ENCODE peak calls at places on chromosomes 4 and X, in nine cellular contexts. L is neural crest cell, S is GM10248, D is Caco-2, Y is mesothelial cell of epicardium, H is Panc1, T is lower leg skin, X is fibroblast of the aortic adventitia, A is AG09309. V is an unnamed sample.
A peak's percentile ranks its signal among the peaks of the same experiment; 100 is the strongest.

GRCh38 chr4:67687639-67688038 is 13.3 kb downstream of the UBA6 start:
- DNase-seq in L (no peak), S (no peak), D (no peak), Y (no peak), H (no peak), T (no peak), X (peak; percentile 35), A (peak; percentile 28), V (no peak)

GRCh38 chr4:70842761-70843435 is 3.2 kb upstream of the GRSF1 start:
- DNase-seq in L (no peak), S (peak; percentile 37), D (no peak), Y (no peak), H (no peak), T (no peak), X (no peak), A (no peak), V (no peak)

GRCh38 chrX:118630843-118631242 is 96.6 kb upstream of the IL13RA1 start:
- DNase-seq in L (no peak), S (no peak), D (no peak), Y (no peak), H (no peak), T (no peak), X (no peak), A (no peak), V (no peak)

GRCh38 chr4:178205826-178206225 is 763.6 kb upstream of the AGA start:
- DNase-seq in L (no peak), S (no peak), D (no peak), Y (no peak), H (no peak), T (no peak), X (no peak), A (no peak), V (no peak)

GRCh38 chr4:173332963-173333657 is 1.0 kb downstream of the HMGB2 start:
- DNase-seq in L (no peak), S (no peak), D (peak; percentile 12), Y (no peak), H (no peak), T (no peak), X (no peak), A (no peak), V (no peak)

GRCh38 chrX:10198254-10198653 is 41.5 kb downstream of the CLCN4 start:
- DNase-seq in L (no peak), S (no peak), D (no peak), Y (no peak), H (no peak), T (no peak), X (no peak), A (peak; percentile 35), V (no peak)

GRCh38 chr4:153465583-153465921 is 608 bp upstream of the TMEM131L start:
- DNase-seq in L (peak; percentile 44), S (peak; percentile 37), D (peak; percentile 64), Y (peak; percentile 48), H (no peak), T (peak; percentile 31), X (peak; percentile 58), A (no peak), V (no peak)

GRCh38 chr4:98599617-98600016 is 58.8 kb downstream of the TSPAN5 start:
- DNase-seq in L (no peak), S (no peak), D (no peak), Y (no peak), H (no peak), T (no peak), X (no peak), A (no peak), V (no peak)

GRCh38 chrX:15143050-15143824 is 126.6 kb downstream of the ASB9 start:
- DNase-seq in L (peak; percentile 35), S (peak; percentile 32), D (peak; percentile 58), Y (peak; percentile 42), H (no peak), T (peak; percentile 16), X (peak; percentile 50), A (no peak), V (peak; percentile 34)

GRCh38 chr4:141660880-141661279 is 24.5 kb downstream of the IL15 start:
- DNase-seq in L (no peak), S (no peak), D (no peak), Y (no peak), H (no peak), T (no peak), X (no peak), A (no peak), V (no peak)

GRCh38 chrX:7815166-7815565 is 27.8 kb upstream of the VCX start:
- DNase-seq in L (no peak), S (no peak), D (no peak), Y (no peak), H (no peak), T (no peak), X (no peak), A (no peak), V (no peak)

GRCh38 chrX:38987135-38987780 is 186.0 kb downstream of the MID1IP1 start:
- DNase-seq in L (no peak), S (no peak), D (no peak), Y (no peak), H (no peak), T (no peak), X (no peak), A (no peak), V (no peak)

GRCh38 chr4:85610450-85610849 is 135.5 kb downstream of the ARHGAP24 start:
- DNase-seq in L (no peak), S (peak; percentile 76), D (no peak), Y (no peak), H (no peak), T (no peak), X (no peak), A (no peak), V (no peak)

GRCh38 chr4:157514711-157515110 is 294.2 kb downstream of the GRIA2 start:
- DNase-seq in L (no peak), S (no peak), D (peak; percentile 20), Y (no peak), H (no peak), T (no peak), X (no peak), A (no peak), V (no peak)

GRCh38 chrX:73563740-73564073 is 710 bp downstream of the CHIC1 start:
- DNase-seq in L (no peak), S (no peak), D (no peak), Y (no peak), H (no peak), T (no peak), X (peak; percentile 12), A (no peak), V (no peak)

GRCh38 chr4:1939664-1940509 is 68.7 kb downstream of the NSD2 start:
- DNase-seq in L (no peak), S (no peak), D (no peak), Y (no peak), H (no peak), T (no peak), X (peak; percentile 91), A (peak; percentile 66), V (no peak)

GRCh38 chr4:134627386-134627785 is 425.8 kb upstream of the PABPC4L start:
- DNase-seq in L (no peak), S (no peak), D (no peak), Y (no peak), H (no peak), T (no peak), X (no peak), A (no peak), V (no peak)

GRCh38 chr4:39348371-39349265 is 17.5 kb downstream of the RFC1 start:
- DNase-seq in L (no peak), S (no peak), D (no peak), Y (no peak), H (no peak), T (no peak), X (peak; percentile 37), A (no peak), V (no peak)

GRCh38 chr4:83170952-83171399 is 56.4 kb upstream of the PLAC8 start:
- DNase-seq in L (no peak), S (no peak), D (no peak), Y (no peak), H (no peak), T (no peak), X (no peak), A (no peak), V (no peak)

GRCh38 chr4:96126227-96126626 is 286.3 kb downstream of the PDHA2 start:
- DNase-seq in L (no peak), S (no peak), D (no peak), Y (no peak), H (no peak), T (no peak), X (no peak), A (no peak), V (no peak)

GRCh38 chrX:137313627-137314026 is 252.3 kb upstream of the ZIC3 start:
- DNase-seq in L (no peak), S (no peak), D (no peak), Y (no peak), H (no peak), T (no peak), X (no peak), A (no peak), V (no peak)

GRCh38 chrX:41108684-41109205 is 23.5 kb downstream of the USP9X start:
- DNase-seq in L (no peak), S (no peak), D (no peak), Y (no peak), H (no peak), T (no peak), X (no peak), A (no peak), V (no peak)
- TF ChIP-seq CTCF in L (no peak), S (no peak), D (no peak), Y (no peak), H (no peak), T (no peak), X (no peak), A (no peak), V (no peak)

GRCh38 chrX:5681159-5681558 is 547.5 kb downstream of the NLGN4X start:
- DNase-seq in L (no peak), S (no peak), D (no peak), Y (no peak), H (no peak), T (no peak), X (no peak), A (no peak), V (no peak)
- TF ChIP-seq CTCF in L (peak; percentile 50), S (no peak), D (no peak), Y (no peak), H (no peak), T (no peak), X (no peak), A (no peak), V (no peak)

DNA sequence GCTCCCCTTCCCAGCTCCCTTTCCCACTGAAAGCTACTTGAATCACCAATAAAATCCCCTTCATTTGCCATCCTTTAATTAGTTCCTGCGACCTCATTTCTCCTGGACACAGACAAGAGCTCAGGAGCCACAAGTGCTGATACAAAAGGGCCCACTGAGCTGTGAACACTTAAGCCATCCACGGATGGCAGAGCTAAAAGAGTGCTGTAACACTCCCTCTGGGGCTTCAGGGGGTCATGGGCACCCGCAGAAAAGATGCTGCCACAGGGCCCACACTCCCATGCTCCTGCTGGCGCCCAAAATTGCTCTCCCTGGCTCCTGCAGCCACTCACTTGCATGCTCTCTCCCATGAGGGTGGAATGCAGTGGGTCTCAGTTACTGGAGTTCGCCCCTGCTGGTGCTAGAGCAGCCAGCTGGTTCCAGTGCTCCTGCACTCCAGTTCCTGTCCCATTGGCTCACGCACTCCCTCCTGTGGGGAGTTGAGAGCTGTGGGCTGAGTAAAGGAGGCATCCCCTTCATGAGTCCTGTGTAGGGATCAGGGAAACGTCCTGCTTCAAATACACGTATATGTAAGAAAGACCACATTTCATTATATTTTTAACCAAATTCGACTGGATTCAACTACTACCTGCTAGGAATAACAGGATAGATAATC is 1291.0 kb downstream of the ARAP2 start:
- DNase-seq in L (no peak), S (no peak), D (peak; percentile 78), Y (no peak), H (no peak), T (no peak), X (no peak), A (no peak), V (no peak)
- TF ChIP-seq CTCF in L (no peak), S (no peak), D (peak; percentile 76), Y (no peak), H (no peak), T (no peak), X (no peak), A (no peak), V (no peak)

GRCh38 chrX:65300104-65300809 is 234.3 kb downstream of the LAS1L start:
- DNase-seq in L (no peak), S (no peak), D (peak; percentile 2), Y (no peak), H (no peak), T (no peak), X (no peak), A (no peak), V (no peak)
- TF ChIP-seq CTCF in L (no peak), S (no peak), D (no peak), Y (no peak), H (no peak), T (no peak), X (no peak), A (no peak), V (no peak)